ENCODE peak calls at places on chromosomes 13 and 19, in five cellular contexts. L is left ventricle myocardium inferior; E is transverse colon; D is CD8-positive, alpha-beta T cell; B is Peyer's patch. X is an unnamed sample.

GRCh38 chr13:28636677-28637317 is 22.1 kb upstream of the POMP start:
- DNase-seq in L (no peak), E (peak; percentile 65), D (peak; percentile 36), B (peak; percentile 65), X (no peak)

GRCh38 chr13:49052801-49053200 is 77.1 kb downstream of the FNDC3A start:
- DNase-seq in L (no peak), E (no peak), D (no peak), B (no peak), X (no peak)

GRCh38 chr13:110250258-110250891 is 56.6 kb downstream of the COL4A1 start:
- DNase-seq in L (peak; percentile 71), E (no peak), D (no peak), B (no peak), X (no peak)

GRCh38 chr13:31967155-31967554 is 64.4 kb upstream of the FRY start:
- DNase-seq in L (no peak), E (no peak), D (no peak), B (no peak), X (no peak)

GRCh38 chr13:107031691-107032090 is 463.8 kb upstream of the ARGLU1 start:
- DNase-seq in L (no peak), E (no peak), D (no peak), B (no peak), X (no peak)

GRCh38 chr19:6720369-6721112 is at the start of gene C3:
- DNase-seq in L (peak; percentile 62), E (no peak), D (no peak), B (no peak), X (peak; percentile 89)

GRCh38 chr13:47337781-47338507 is 441.1 kb upstream of the HTR2A start:
- DNase-seq in L (no peak), E (no peak), D (no peak), B (no peak), X (no peak)

GRCh38 chr19:49403404-49404187 is 15.5 kb downstream of the KASH5 start:
- DNase-seq in L (no peak), E (no peak), D (no peak), B (no peak), X (no peak)

GRCh38 chr13:29583073-29583785 is 12.3 kb downstream of the SLC7A1 start:
- DNase-seq in L (no peak), E (no peak), D (no peak), B (no peak), X (no peak)

GRCh38 chr13:84049442-84049841 is 167.2 kb upstream of the SLITRK1 start:
- DNase-seq in L (no peak), E (no peak), D (no peak), B (no peak), X (no peak)

GRCh38 chr19:43784251-43784980 is 3.6 kb upstream of the KCNN4 start:
- DNase-seq in L (no peak), E (peak; percentile 79), D (peak; percentile 75), B (peak; percentile 61), X (no peak)

GRCh38 chr13:27605099-27605498 is 15.2 kb downstream of the LNX2 start:
- DNase-seq in L (no peak), E (no peak), D (no peak), B (no peak), X (no peak)

GRCh38 chr19:41995959-41996797 is 2.1 kb upstream of the ATP1A3 start:
- DNase-seq in L (no peak), E (no peak), D (no peak), B (no peak), X (no peak)

GRCh38 chr13:98528663-98529064 is 48.2 kb downstream of the STK24 start:
- DNase-seq in L (no peak), E (no peak), D (no peak), B (no peak), X (no peak)

GRCh38 chr13:68736961-68737360 is 1370.7 kb upstream of the ATXN8OS start:
- DNase-seq in L (no peak), E (no peak), D (no peak), B (no peak), X (no peak)

GRCh38 chr13:22024381-22024994 is 353.6 kb downstream of the FGF9 start:
- DNase-seq in L (no peak), E (no peak), D (no peak), B (no peak), X (no peak)

GRCh38 chr13:75797719-75798118 is 161.6 kb downstream of the LMO7 start:
- DNase-seq in L (no peak), E (no peak), D (no peak), B (no peak), X (no peak)

GRCh38 chr13:101511766-101512165 is 59.3 kb downstream of the ITGBL1 start:
- DNase-seq in L (no peak), E (no peak), D (no peak), B (no peak), X (no peak)

GRCh38 chr13:113776231-113777125 is 17.5 kb downstream of the TMEM255B start:
- DNase-seq in L (no peak), E (no peak), D (no peak), B (no peak), X (no peak)

GRCh38 chr19:34370117-34370516 is 5.1 kb downstream of the GPI start:
- DNase-seq in L (no peak), E (no peak), D (no peak), B (no peak), X (peak; percentile 83)

GRCh38 chr19:43634877-43635560 is 4.6 kb downstream of the CADM4 start:
- DNase-seq in L (no peak), E (no peak), D (no peak), B (no peak), X (no peak)

GRCh38 chr19:19256072-19256969 is 16.8 kb downstream of the TM6SF2 start:
- DNase-seq in L (no peak), E (no peak), D (no peak), B (no peak), X (no peak)

GRCh38 chr13:80921556-80921955 is 580.6 kb upstream of the SPRY2 start:
- DNase-seq in L (no peak), E (no peak), D (no peak), B (no peak), X (no peak)

GRCh38 chr19:7705387-7706187 is 3.7 kb upstream of the FCER2 start:
- DNase-seq in L (peak; percentile 30), E (peak; percentile 72), D (peak; percentile 78), B (peak; percentile 94), X (no peak)

GRCh38 chr13:55777612-55778011 is 1363.1 kb upstream of the PRR20A start:
- DNase-seq in L (no peak), E (no peak), D (no peak), B (no peak), X (no peak)

GRCh38 chr13:92745233-92745632 is 481.4 kb upstream of the GPC6 start:
- DNase-seq in L (no peak), E (no peak), D (no peak), B (no peak), X (no peak)

GRCh38 chr19:45781282-45782161 is 768 bp downstream of the DMPK start:
- DNase-seq in L (no peak), E (peak; percentile 50), D (no peak), B (no peak), X (peak; percentile 58)

GRCh38 chr19:12834976-12835757 is 788 bp upstream of the RTBDN start:
- DNase-seq in L (no peak), E (peak; percentile 35), D (no peak), B (no peak), X (no peak)

GRCh38 chr19:35901055-35901644 is 810 bp upstream of the NFKBID start:
- DNase-seq in L (no peak), E (no peak), D (no peak), B (no peak), X (no peak)

GRCh38 chr19:45677351-45678230 is 9.6 kb downstream of the GIPR start:
- DNase-seq in L (peak; percentile 53), E (peak; percentile 95), D (peak; percentile 79), B (peak; percentile 96), X (peak; percentile 58)

GRCh38 chr19:48615145-48616040 is 517 bp upstream of the FAM83E start:
- DNase-seq in L (no peak), E (no peak), D (no peak), B (no peak), X (no peak)

GRCh38 chr13:24505256-24505655 is 7.3 kb downstream of the PARP4 start:
- DNase-seq in L (no peak), E (no peak), D (no peak), B (no peak), X (no peak)

GRCh38 chr19:49430172-49430677 is 5.0 kb downstream of the GFY start:
- DNase-seq in L (no peak), E (no peak), D (no peak), B (no peak), X (no peak)

GRCh38 chr19:55091126-55091910 is 15.6 kb downstream of the EPS8L1 start:
- DNase-seq in L (no peak), E (no peak), D (no peak), B (no peak), X (no peak)

GRCh38 chr13:32538234-32538620 is 368 bp downstream of the N4BP2L2 start:
- DNase-seq in L (peak; percentile 18), E (no peak), D (no peak), B (peak; percentile 63), X (peak; percentile 70)

GRCh38 chr19:56566904-56567273 is 379 bp upstream of the ZNF470 start:
- DNase-seq in L (peak; percentile 67), E (peak; percentile 47), D (peak; percentile 36), B (peak; percentile 40), X (peak; percentile 62)

GRCh38 chr19:42290523-42291436 is 11.2 kb upstream of the PRR19 start:
- DNase-seq in L (no peak), E (no peak), D (peak; percentile 66), B (peak; percentile 71), X (peak; percentile 56)

GRCh38 chr13:92436927-92437326 is 789.7 kb upstream of the GPC6 start:
- DNase-seq in L (no peak), E (no peak), D (no peak), B (no peak), X (no peak)

GRCh38 chr13:57829496-57829895 is 198.0 kb downstream of the PCDH17 start:
- DNase-seq in L (no peak), E (no peak), D (no peak), B (no peak), X (no peak)
- H3K9me3 ChIP-seq in L (no peaks in the 10 kb centered on the region), E (no peaks in the 10 kb centered on the region), D (no peaks in the 10 kb centered on the region), B (no peaks in the 10 kb centered on the region), X (no peaks in the 10 kb centered on the region)

GRCh38 chr13:41056194-41056593 is 5.1 kb upstream of the WBP4 start:
- DNase-seq in L (no peak), E (no peak), D (no peak), B (no peak), X (no peak)
- H3K4me1 ChIP-seq in L (peaks cover 97% of the 10 kb centered on the region), E (peaks cover 84% of the 10 kb centered on the region), D (peaks cover 18% of the 10 kb centered on the region), B (no peaks in the 10 kb centered on the region), X (peaks cover 74% of the 10 kb centered on the region)

GRCh38 chr19:58118979-58119733 is 21.1 kb upstream of the ZSCAN18 start:
- DNase-seq in L (no peak), E (no peak), D (no peak), B (no peak), X (no peak)

GRCh38 chr19:58123354-58123753 is 25.3 kb upstream of the ZSCAN18 start:
- DNase-seq in L (no peak), E (no peak), D (no peak), B (no peak), X (no peak)

GRCh38 chr19:58117841-58118575 is 20.0 kb upstream of the ZSCAN18 start:
- DNase-seq in L (no peak), E (no peak), D (no peak), B (no peak), X (no peak)
- H3K9me3 ChIP-seq in L (peaks cover 100% of the 10 kb centered on the region), E (peaks cover 91% of the 10 kb centered on the region), D (peaks cover 23% of the 10 kb centered on the region), B (peaks cover 78% of the 10 kb centered on the region), X (no peaks in the 10 kb centered on the region)

GRCh38 chr19:39144487-39145071 is 19.0 kb downstream of the PAK4 start:
- DNase-seq in L (no peak), E (no peak), D (no peak), B (no peak), X (peak; percentile 42)
- H3K4me1 ChIP-seq in L (peaks cover 39% of the 10 kb centered on the region), E (peaks cover 58% of the 10 kb centered on the region), D (no peaks in the 10 kb centered on the region), B (no peaks in the 10 kb centered on the region), X (peaks cover 11% of the 10 kb centered on the region)